ENCODE peak calls at places on chromosomes 5 and 9, in five cellular contexts. K is H9, C is neuronal stem cell, V is H1, W is trophoblast cell. E is an unnamed sample.

GRCh38 chr5:123966781-123967180 is 454.8 kb downstream of the CSNK1G3 start:
- DNase-seq in K (no peak), V (no peak), C (no peak), W (no peak), E (no peak)

GRCh38 chr5:60687927-60688720 is 11.8 kb downstream of the DEPDC1B start:
- DNase-seq in V (no peak), K (no peak), W (peak; percentile 86), C (no peak), E (peak; percentile 86)

GRCh38 chr9:135048046-135048757 is 39.3 kb upstream of the OLFM1 start:
- DNase-seq in V (no peak), C (no peak), W (no peak), K (peak; percentile 17), E (no peak)

GRCh38 chr5:103262422-103262871 is 3.9 kb downstream of the MACIR start:
- DNase-seq in V (no peak), W (no peak), K (no peak), C (no peak), E (peak; percentile 23)

GRCh38 chr9:79639354-79639753 is 67.6 kb downstream of the TLE4 start:
- DNase-seq in C (no peak), V (no peak), W (no peak), K (no peak), E (no peak)

GRCh38 chr5:55538621-55539020 is 3.9 kb upstream of the PLPP1 start:
- DNase-seq in K (no peak), V (no peak), W (no peak), C (no peak), E (peak; percentile 16)

GRCh38 chr5:112049738-112050137 is 292.7 kb upstream of the NREP start:
- DNase-seq in K (no peak), W (no peak), V (no peak), C (no peak), E (no peak)

GRCh38 chr9:99222416-99223280 is 566 bp downstream of the SEC61B start:
- DNase-seq in C (no peak), V (no peak), W (no peak), K (no peak), E (no peak)

GRCh38 chr9:89501311-89501898 is 3.5 kb upstream of the SEMA4D start:
- DNase-seq in W (no peak), C (no peak), V (no peak), K (no peak), E (no peak)

GRCh38 chr9:120439147-120439546 is 140.8 kb downstream of the CDK5RAP2 start:
- DNase-seq in C (peak; percentile 2), V (peak; percentile 59), K (peak; percentile 61), W (peak; percentile 27), E (no peak)

GRCh38 chr5:82272957-82273356 is 5.2 kb downstream of the RPS23 start:
- DNase-seq in W (no peak), K (peak; percentile 65), C (no peak), V (peak; percentile 64), E (no peak)

DNA sequence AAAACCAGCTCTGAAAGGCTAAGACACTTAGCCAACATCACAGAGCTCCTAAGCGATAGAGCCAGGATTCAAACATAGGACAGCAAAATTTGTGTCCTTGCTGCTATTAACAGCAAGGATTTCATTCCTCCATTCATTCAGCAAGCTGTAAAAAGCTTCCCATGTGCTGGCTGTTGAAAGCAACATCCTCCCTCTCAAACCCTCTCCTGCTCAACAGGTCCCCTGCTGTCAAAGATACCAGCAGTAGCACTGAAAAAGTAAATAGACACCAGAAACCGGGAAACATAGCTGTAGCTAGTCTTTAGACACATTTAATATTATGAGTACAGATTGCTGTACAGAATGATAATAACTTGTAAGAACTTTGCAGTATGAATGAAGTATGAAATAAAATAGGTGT is 52.6 kb upstream of the ADAMTSL1 start:
- DNase-seq in K (no peak), C (no peak), V (no peak), W (no peak), E (no peak)
- H2BK12ac ChIP-seq in K (no peak overlapping the region), C (no peak overlapping the region), V (no peak overlapping the region), W (no peak overlapping the region), E (no peak overlapping the region)

GRCh38 chr5:73434921-73435320 is 13.7 kb downstream of the FOXD1 start:
- DNase-seq in K (no peak), C (no peak), V (no peak), W (no peak), E (no peak)

GRCh38 chr5:73438048-73438896 is 10.3 kb downstream of the FOXD1 start:
- DNase-seq in V (no peak), W (no peak), C (no peak), K (no peak), E (no peak)

GRCh38 chr5:73435640-73436534 is 12.7 kb downstream of the FOXD1 start:
- DNase-seq in C (no peak), W (no peak), K (peak; percentile 57), V (no peak), E (no peak)

GRCh38 chr5:73437126-73438047 is 11.2 kb downstream of the FOXD1 start:
- DNase-seq in K (peak; percentile 80), V (peak; percentile 85), C (no peak), W (peak; percentile 20), E (peak; percentile 68)

GRCh38 chr5:73436535-73437125 is 11.9 kb downstream of the FOXD1 start:
- DNase-seq in K (peak; percentile 46), V (peak; percentile 71), W (no peak), C (no peak), E (no peak)
- H2BK120ac ChIP-seq in K (no peak overlapping the region), V (no peak overlapping the region), W (peak overlapping the region; percentile 7), C (peak overlapping the region; percentile 79), E (no peak overlapping the region)

GRCh38 chr5:58074717-58075116 is 385.2 kb downstream of the PLK2 start:
- DNase-seq in V (no peak), K (no peak), C (no peak), W (no peak), E (no peak)

GRCh38 chr5:58073246-58073645 is 386.6 kb downstream of the PLK2 start:
- DNase-seq in W (no peak), K (no peak), V (no peak), C (no peak), E (no peak)

GRCh38 chr5:58071566-58071965 is 388.3 kb downstream of the PLK2 start:
- DNase-seq in K (no peak), C (peak; percentile 29), V (no peak), W (no peak), E (no peak)

GRCh38 chr5:58074222-58074621 is 385.7 kb downstream of the PLK2 start:
- DNase-seq in K (no peak), C (no peak), W (no peak), V (no peak), E (peak; percentile 22)

DNA sequence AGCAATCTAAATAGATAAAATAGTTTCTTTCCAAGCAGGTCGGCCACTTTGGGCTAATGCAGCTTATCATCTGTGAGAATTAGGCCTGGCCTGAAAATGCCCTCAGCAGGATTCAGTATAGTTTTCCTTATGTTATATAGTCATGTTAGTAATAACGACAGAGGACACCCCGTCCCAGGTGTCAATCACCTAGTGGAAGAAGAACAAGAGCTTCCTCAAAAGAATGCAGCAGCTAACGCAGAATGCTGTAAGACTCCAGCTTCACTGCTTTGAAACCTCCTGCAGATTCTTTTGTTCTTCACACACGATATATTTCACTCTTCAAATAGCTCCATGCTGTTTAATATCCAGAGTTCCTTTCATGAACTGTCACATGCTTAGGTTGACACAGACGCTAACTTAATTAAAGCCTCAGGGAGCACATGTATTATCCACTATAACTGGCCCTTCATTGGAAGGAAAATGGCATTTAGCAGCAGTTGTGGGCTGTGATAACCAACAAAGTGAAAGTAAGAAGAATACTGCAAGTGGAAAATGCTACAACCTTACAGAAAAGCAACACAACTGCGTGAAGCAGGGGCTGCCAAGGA is 387.6 kb downstream of the PLK2 start:
- DNase-seq in C (peak; percentile 20), V (no peak), K (no peak), W (peak; percentile 29), E (peak; percentile 13)
- H3K18ac ChIP-seq in C (no peak overlapping the region), V (no peak overlapping the region), K (no peak overlapping the region), W (no peak overlapping the region), E (no peak overlapping the region)

DNA sequence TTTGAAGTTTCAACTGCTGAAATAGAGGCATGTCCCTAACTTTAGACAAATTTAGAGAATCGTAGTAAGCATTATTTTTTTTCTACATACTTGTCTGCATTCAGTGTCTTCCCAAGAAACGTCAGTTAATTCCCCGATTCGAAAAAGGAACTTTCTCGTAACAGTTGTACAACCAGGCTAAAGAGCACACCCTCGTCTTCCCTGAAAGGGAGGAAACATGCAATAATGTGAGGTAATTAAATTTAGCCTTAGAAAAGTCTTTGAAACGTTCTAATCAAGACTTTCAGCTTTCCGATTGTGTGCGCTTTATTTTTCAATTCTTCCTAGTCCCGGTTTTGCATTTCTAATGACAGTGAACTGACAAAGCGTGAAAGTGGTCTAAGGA is 362 bp upstream of the SLC1A3 start:
- DNase-seq in C (no peak), K (no peak), V (no peak), W (peak; percentile 22), E (no peak)
- H2BK12ac ChIP-seq in C (no peak overlapping the region), K (no peak overlapping the region), V (no peak overlapping the region), W (no peak overlapping the region), E (no peak overlapping the region)

E was measured in mesenchymal stem cell.